ENCODE peak calls at places on chromosomes 12 and 14, in eight cellular contexts. O is thyroid gland, K is lung, P is heart right ventricle, Q is body of pancreas, M is progenitor cell of endocrine pancreas, C is foreskin fibroblast, A is OCI-LY7. E is an unnamed sample.

GRCh38 chr12:8887285-8887715 is 27.0 kb upstream of the PHC1 start:
- DNase-seq in O (no peak), P (no peak), M (no peak), C (no peak), Q (no peak), A (no peak), K (no peak), E (no peak)

GRCh38 chr12:28114488-28114887 is 75.8 kb upstream of the CCDC91 start:
- DNase-seq in P (no peak), O (no peak), A (no peak), C (peak), Q (no peak), K (no peak), M (no peak), E (no peak)

GRCh38 chr12:7934153-7934552 is 1.8 kb downstream of the SLC2A3 start:
- DNase-seq in A (peak), C (no peak), K (no peak), M (no peak), Q (no peak), P (no peak), O (no peak), E (no peak)

GRCh38 chr14:69323266-69323966 is 63.5 kb downstream of the GALNT16 start:
- DNase-seq in O (no peak), K (no peak), M (no peak), C (no peak), Q (no peak), P (no peak), A (no peak), E (no peak)

GRCh38 chr14:75578099-75578785 is at the start of gene FLVCR2:
- DNase-seq in C (peak), M (peak), A (no peak), K (peak), Q (peak), O (peak), P (peak), E (peak)

GRCh38 chr12:117038023-117038680 is 61.1 kb downstream of the TESC start:
- DNase-seq in C (no peak), M (no peak), A (no peak), K (no peak), P (no peak), Q (no peak), O (no peak), E (no peak)

GRCh38 chr12:21296751-21297406 is 37.8 kb downstream of the SLCO1A2 start:
- DNase-seq in Q (no peak), O (no peak), P (no peak), K (no peak), C (peak), M (no peak), A (peak), E (no peak)

GRCh38 chr14:102838531-102838930 is 61.3 kb downstream of the TRAF3 start:
- DNase-seq in O (no peak), M (no peak), A (no peak), Q (no peak), C (no peak), K (no peak), P (no peak), E (no peak)

GRCh38 chr14:96479435-96480146 is 22.6 kb upstream of the PAPOLA start:
- DNase-seq in P (no peak), K (no peak), C (no peak), M (no peak), Q (no peak), O (no peak), A (no peak), E (no peak)

GRCh38 chr14:68476212-68476964 is 316.5 kb downstream of the ZFP36L1 start:
- DNase-seq in Q (peak), A (peak), C (peak), O (peak), K (no peak), P (peak), M (no peak), E (no peak)

GRCh38 chr14:33788116-33788515 is 162.8 kb downstream of the EGLN3 start:
- DNase-seq in O (no peak), P (no peak), A (no peak), K (no peak), C (no peak), M (no peak), Q (no peak), E (no peak)

GRCh38 chr12:193282-193681 is 20.7 kb downstream of the SLC6A12 start:
- DNase-seq in M (no peak), K (no peak), A (no peak), O (peak), Q (no peak), P (no peak), C (no peak), E (no peak)

GRCh38 chr12:93098077-93098476 is 169.0 kb upstream of the EEA1 start:
- DNase-seq in O (peak), C (peak), P (no peak), Q (peak), A (peak), M (no peak), K (peak), E (peak)

GRCh38 chr12:92505373-92506340 is 197.1 kb upstream of the PLEKHG7 start:
- DNase-seq in M (no peak), K (peak), C (peak), A (peak), Q (peak), P (peak), O (peak), E (no peak)

GRCh38 chr14:29806124-29806517 is 121.5 kb downstream of the PRKD1 start:
- DNase-seq in M (no peak), Q (no peak), O (no peak), C (peak), A (no peak), K (no peak), P (no peak), E (no peak)

GRCh38 chr14:105411985-105412767 is 7.5 kb upstream of the MTA1 start:
- DNase-seq in P (no peak), A (no peak), M (no peak), O (no peak), Q (no peak), K (no peak), C (no peak), E (peak)

GRCh38 chr14:64444140-64444539 is 21.2 kb upstream of the AKAP5 start:
- DNase-seq in P (no peak), C (no peak), M (no peak), A (no peak), O (no peak), Q (no peak), K (no peak), E (no peak)

GRCh38 chr14:64450255-64450654 is 15.0 kb upstream of the AKAP5 start:
- DNase-seq in C (no peak), P (no peak), Q (no peak), A (peak), O (no peak), K (no peak), M (no peak), E (no peak)

GRCh38 chr14:64442300-64442988 is 22.9 kb upstream of the AKAP5 start:
- DNase-seq in A (no peak), K (peak), P (no peak), O (peak), Q (no peak), M (no peak), C (no peak), E (no peak)

GRCh38 chr14:64444984-64445845 is 20.1 kb upstream of the AKAP5 start:
- DNase-seq in M (no peak), C (peak), Q (no peak), K (no peak), O (no peak), A (no peak), P (no peak), E (no peak)

GRCh38 chr14:64447890-64448667 is 17.2 kb upstream of the AKAP5 start:
- DNase-seq in P (no peak), Q (no peak), K (no peak), A (no peak), M (no peak), O (peak), C (no peak), E (no peak)
- TF ChIP-seq CTCF in P (no peak), Q (no peak), K (no peak), A (no peak), M (no peak), O (peak), C (no peak), E (no peak)

DNA sequence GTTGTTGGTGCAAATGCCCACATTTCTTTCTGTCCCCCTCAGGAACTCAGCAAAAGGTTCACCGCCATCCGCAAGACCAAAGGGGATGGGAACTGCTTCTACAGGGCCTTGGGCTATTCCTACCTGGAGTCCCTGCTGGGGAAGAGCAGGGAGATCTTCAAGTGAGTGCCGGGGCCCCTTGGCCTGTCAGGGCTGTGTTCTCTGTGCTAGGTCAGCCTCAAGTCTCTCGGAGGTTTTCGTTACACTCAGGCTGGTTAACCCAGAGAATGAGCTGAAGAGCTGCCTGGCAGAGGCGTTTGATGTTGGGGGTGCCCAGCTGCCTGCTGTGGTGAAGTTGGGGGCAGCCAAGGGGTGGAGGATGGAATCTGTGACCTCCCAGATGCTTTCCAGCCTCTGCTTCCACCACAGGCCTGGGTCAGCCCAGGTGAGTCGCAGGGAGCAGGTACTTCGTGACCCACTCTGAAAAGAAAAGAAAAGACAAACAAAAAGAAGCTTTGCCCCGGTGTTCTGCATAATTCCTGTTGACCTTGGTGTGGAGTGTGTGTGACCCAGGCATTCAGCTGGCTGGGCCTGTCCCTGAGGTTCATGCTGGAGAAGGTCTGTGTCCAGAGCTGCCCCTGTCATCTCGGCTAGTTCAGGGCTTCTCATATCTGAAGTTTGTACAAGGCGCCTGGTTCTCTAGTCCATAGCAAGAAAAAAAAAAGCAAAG is 12.9 kb downstream of the OTUB2 start:
- DNase-seq in P (no peak), O (no peak), K (no peak), A (no peak), M (no peak), Q (no peak), C (no peak), E (no peak)
- TF ChIP-seq CTCF in P (no peak), O (no peak), K (no peak), A (no peak), M (no peak), Q (no peak), C (no peak), E (no peak)

DNA sequence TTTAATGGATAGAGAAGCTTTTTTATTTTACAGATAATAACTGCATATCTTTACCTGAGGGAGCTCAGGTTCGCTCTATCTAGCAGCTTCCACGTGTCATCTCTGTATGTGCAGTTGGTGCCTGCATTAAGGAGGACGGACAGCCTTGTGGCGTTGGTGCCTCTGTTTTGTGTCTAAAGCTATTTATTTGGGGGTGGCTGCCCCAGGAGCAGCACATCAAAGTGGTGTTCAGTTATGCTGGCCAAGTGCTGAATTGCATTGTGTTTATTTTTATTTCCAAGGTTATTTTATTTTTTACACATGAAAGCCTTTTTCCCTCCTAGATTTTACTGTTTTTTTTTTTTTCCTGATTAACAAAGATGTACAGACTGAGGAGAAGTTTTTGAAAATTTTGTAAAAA is 59.7 kb downstream of the RASSF3 start:
- DNase-seq in Q (no peak), A (peak), M (no peak), P (no peak), K (no peak), O (no peak), C (no peak), E (no peak)
- TF ChIP-seq CTCF in Q (no peak), A (peak), M (no peak), P (no peak), K (no peak), O (no peak), C (no peak), E (no peak)

GRCh38 chr14:104341532-104342434 is 203.4 kb downstream of the KIF26A start:
- DNase-seq in Q (peak), P (peak), K (no peak), C (no peak), A (peak), M (peak), O (peak), E (peak)
- TF ChIP-seq CTCF in Q (peak), P (peak), K (no peak), C (no peak), A (no peak), M (peak), O (no peak), E (peak)

GRCh38 chr14:35289623-35290022 is 2.6 kb upstream of the PSMA6 start:
- DNase-seq in A (no peak), M (no peak), K (no peak), O (no peak), P (no peak), C (no peak), Q (no peak), E (no peak)
- TF ChIP-seq CTCF in A (no peak), M (no peak), K (no peak), O (no peak), P (no peak), C (no peak), Q (no peak), E (no peak)

GRCh38 chr14:97707603-97708002 is 910.4 kb downstream of the VRK1 start:
- DNase-seq in O (no peak), Q (no peak), C (no peak), A (no peak), P (no peak), M (no peak), K (no peak), E (no peak)
- TF ChIP-seq CTCF in O (no peak), Q (no peak), C (no peak), A (no peak), P (no peak), M (no peak), K (no peak), E (no peak)

DNA sequence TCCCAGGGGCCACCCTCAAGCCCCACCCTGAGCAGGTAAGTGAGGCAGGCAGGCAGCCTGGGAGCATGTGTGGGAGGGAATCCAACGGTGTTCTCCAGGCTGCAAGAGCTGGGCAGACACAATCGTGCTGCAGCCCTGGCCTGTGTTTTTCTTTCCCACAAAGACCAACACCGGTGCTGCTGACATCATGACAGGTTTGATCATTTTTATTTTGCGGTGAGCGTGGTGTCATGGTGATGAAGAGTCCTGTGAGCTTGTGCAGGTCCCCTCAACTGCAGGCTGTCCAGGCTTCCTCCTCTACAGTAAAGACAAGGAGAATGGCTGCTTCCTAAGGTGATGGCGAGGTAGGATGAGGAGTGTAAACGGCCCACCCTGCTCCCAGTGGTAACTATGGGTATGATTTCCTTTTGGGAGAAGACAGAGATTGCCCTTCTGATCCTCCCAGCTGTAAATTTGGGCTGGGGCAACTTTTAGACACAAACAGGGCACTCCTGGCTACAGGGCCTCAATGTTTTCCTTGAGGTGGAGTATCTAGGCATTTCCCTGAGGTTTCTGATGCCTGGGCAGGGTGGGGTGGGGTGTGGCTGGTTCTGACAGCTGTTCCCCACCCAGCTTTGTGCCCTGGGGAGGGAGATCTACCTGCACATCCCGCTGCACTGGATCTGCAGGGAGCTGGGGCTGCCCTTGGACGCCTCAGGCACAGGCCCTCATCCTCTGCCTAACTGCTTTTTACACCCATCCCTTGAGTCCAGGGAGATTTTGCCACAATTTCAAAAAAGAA is 109.1 kb downstream of the VCPKMT start:
- DNase-seq in Q (no peak), K (no peak), C (no peak), A (peak), O (no peak), P (no peak), M (no peak), E (no peak)
- TF ChIP-seq CTCF in Q (no peak), K (no peak), C (no peak), A (peak), O (no peak), P (no peak), M (no peak), E (no peak)

DNA sequence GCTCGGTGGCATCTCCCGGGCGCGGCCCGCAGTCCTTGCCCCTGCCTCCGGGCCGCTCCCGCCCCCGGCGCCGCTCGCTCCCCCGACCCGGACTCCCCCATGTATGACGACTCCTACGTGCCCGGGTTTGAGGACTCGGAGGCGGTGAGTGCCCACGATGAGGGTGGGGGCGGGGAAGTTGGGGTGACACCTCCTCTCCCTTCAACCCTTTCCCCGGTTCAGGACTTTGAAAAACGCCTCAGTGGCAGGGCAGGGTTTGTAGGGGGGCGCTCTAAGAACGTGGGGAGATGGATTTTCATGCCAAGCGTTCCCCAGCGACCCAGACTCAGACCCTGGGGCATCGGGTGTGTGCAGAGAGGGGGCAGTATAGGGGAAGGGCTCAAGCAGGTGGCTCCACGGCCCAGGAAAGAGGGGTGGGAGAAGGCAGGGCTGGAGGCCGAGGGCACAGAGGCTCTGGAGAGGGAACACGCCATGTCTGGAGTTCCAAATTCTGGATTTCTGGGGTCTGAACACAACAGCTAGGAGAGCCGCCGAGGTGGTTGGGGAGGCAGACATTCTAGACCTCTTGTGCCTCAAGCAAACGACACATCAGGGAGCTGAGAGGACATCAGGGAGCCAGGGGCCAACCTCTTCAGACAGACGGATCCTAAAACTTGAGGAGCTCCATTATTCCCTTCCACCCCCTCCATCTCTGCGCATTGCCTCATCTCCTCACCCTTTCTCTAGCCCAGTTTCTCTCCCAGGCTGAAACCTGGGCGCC is 715 bp downstream of the CACNB3 start:
- DNase-seq in K (no peak), C (no peak), O (peak), Q (no peak), M (no peak), P (no peak), A (peak), E (peak)
- TF ChIP-seq CTCF in K (no peak), C (no peak), O (no peak), Q (no peak), M (peak), P (no peak), A (peak), E (peak)

E was measured in WERI-Rb-1.